ENCODE peak calls at places on chromosomes 6 and 20, in five cellular contexts. One of them, this sample, is unnamed. For H3K36me3, the result is how much of the 10 kb centered on the place peaks cover.

GRCh38 chr6:104639671-104640070 is 220.0 kb downstream of the HACE1 start:
- DNase-seq in HCT116: no peak
- DNase-seq in right lobe of liver: no peak
- DNase-seq in heart left ventricle: no peak
- DNase-seq in body of pancreas: no peak
- DNase-seq in this sample: no peak

GRCh38 chr6:28589234-28589951 is 63.7 kb downstream of the GPX5 start:
- DNase-seq in HCT116: peak
- DNase-seq in right lobe of liver: no peak
- DNase-seq in heart left ventricle: no peak
- DNase-seq in body of pancreas: peak
- DNase-seq in this sample: peak

GRCh38 chr20:1987826-1988225 is 6.0 kb downstream of the PDYN start:
- DNase-seq in HCT116: no peak
- DNase-seq in right lobe of liver: no peak
- DNase-seq in heart left ventricle: no peak
- DNase-seq in body of pancreas: no peak
- DNase-seq in this sample: no peak

GRCh38 chr20:43722153-43722505 is 4.7 kb downstream of the GTSF1L start:
- DNase-seq in HCT116: no peak
- DNase-seq in right lobe of liver: no peak
- DNase-seq in heart left ventricle: no peak
- DNase-seq in body of pancreas: no peak
- DNase-seq in this sample: no peak

GRCh38 chr20:1891263-1892121 is 3.7 kb upstream of the SIRPA start:
- DNase-seq in HCT116: no peak
- DNase-seq in right lobe of liver: no peak
- DNase-seq in heart left ventricle: no peak
- DNase-seq in body of pancreas: no peak
- DNase-seq in this sample: no peak

GRCh38 chr20:40331699-40332098 is 357.3 kb downstream of the MAFB start:
- DNase-seq in HCT116: no peak
- DNase-seq in right lobe of liver: no peak
- DNase-seq in heart left ventricle: peak
- DNase-seq in body of pancreas: peak
- DNase-seq in this sample: no peak

GRCh38 chr6:167888098-167888497 is 61.4 kb downstream of the AFDN start:
- DNase-seq in HCT116: no peak
- DNase-seq in right lobe of liver: no peak
- DNase-seq in heart left ventricle: no peak
- DNase-seq in body of pancreas: no peak
- DNase-seq in this sample: no peak

GRCh38 chr20:5000263-5001173 is 792 bp downstream of the SLC23A2 start:
- DNase-seq in HCT116: no peak
- DNase-seq in right lobe of liver: peak
- DNase-seq in heart left ventricle: peak
- DNase-seq in body of pancreas: peak
- DNase-seq in this sample: peak

GRCh38 chr6:111950661-111951426 is 77.6 kb upstream of the FYN start:
- DNase-seq in HCT116: no peak
- DNase-seq in right lobe of liver: no peak
- DNase-seq in heart left ventricle: peak
- DNase-seq in body of pancreas: no peak
- DNase-seq in this sample: no peak

GRCh38 chr6:5401845-5402738 is 140.8 kb downstream of the FARS2 start:
- DNase-seq in HCT116: peak
- DNase-seq in right lobe of liver: no peak
- DNase-seq in heart left ventricle: no peak
- DNase-seq in body of pancreas: no peak
- DNase-seq in this sample: no peak

GRCh38 chr6:95087394-95088097 is 489.8 kb upstream of the MANEA start:
- DNase-seq in HCT116: peak
- DNase-seq in right lobe of liver: peak
- DNase-seq in heart left ventricle: no peak
- DNase-seq in body of pancreas: peak
- DNase-seq in this sample: no peak

GRCh38 chr20:910840-911770 is 5.0 kb downstream of the ANGPT4 start:
- DNase-seq in HCT116: no peak
- DNase-seq in right lobe of liver: no peak
- DNase-seq in heart left ventricle: no peak
- DNase-seq in body of pancreas: peak
- DNase-seq in this sample: no peak

GRCh38 chr20:49601153-49601924 is 33.4 kb upstream of the PTGIS start:
- DNase-seq in HCT116: no peak
- DNase-seq in right lobe of liver: no peak
- DNase-seq in heart left ventricle: no peak
- DNase-seq in body of pancreas: no peak
- DNase-seq in this sample: no peak

GRCh38 chr6:3227363-3228045 is at the start of gene TUBB2B:
- DNase-seq in HCT116: no peak
- DNase-seq in right lobe of liver: no peak
- DNase-seq in heart left ventricle: peak
- DNase-seq in body of pancreas: no peak
- DNase-seq in this sample: no peak

GRCh38 chr6:34273242-34273805 is 24.5 kb upstream of the SMIM29 start:
- DNase-seq in HCT116: no peak
- DNase-seq in right lobe of liver: peak
- DNase-seq in heart left ventricle: peak
- DNase-seq in body of pancreas: peak
- DNase-seq in this sample: peak

GRCh38 chr20:35276408-35276807 is 1.5 kb downstream of the MMP24OS start:
- DNase-seq in HCT116: no peak
- DNase-seq in right lobe of liver: no peak
- DNase-seq in heart left ventricle: no peak
- DNase-seq in body of pancreas: no peak
- DNase-seq in this sample: no peak

GRCh38 chr20:20083796-20084195 is 31.5 kb downstream of the CFAP61 start:
- DNase-seq in HCT116: peak
- DNase-seq in right lobe of liver: no peak
- DNase-seq in heart left ventricle: no peak
- DNase-seq in body of pancreas: no peak
- DNase-seq in this sample: no peak

GRCh38 chr20:10307359-10307735 is 88.7 kb downstream of the SNAP25 start:
- DNase-seq in HCT116: no peak
- DNase-seq in right lobe of liver: no peak
- DNase-seq in heart left ventricle: no peak
- DNase-seq in body of pancreas: no peak
- DNase-seq in this sample: no peak

GRCh38 chr6:18371576-18371975 is 15.6 kb upstream of the RNF144B start:
- DNase-seq in HCT116: no peak
- DNase-seq in right lobe of liver: no peak
- DNase-seq in heart left ventricle: no peak
- DNase-seq in body of pancreas: no peak
- DNase-seq in this sample: no peak

GRCh38 chr6:113694278-113695077 is 162.7 kb upstream of the MARCKS start:
- DNase-seq in HCT116: no peak
- DNase-seq in right lobe of liver: no peak
- DNase-seq in heart left ventricle: no peak
- DNase-seq in body of pancreas: peak
- DNase-seq in this sample: no peak

GRCh38 chr6:41799517-41799916 is 12.0 kb downstream of the TOMM6 start:
- DNase-seq in HCT116: no peak
- DNase-seq in right lobe of liver: no peak
- DNase-seq in heart left ventricle: no peak
- DNase-seq in body of pancreas: no peak
- DNase-seq in this sample: no peak

GRCh38 chr6:79420054-79420453 is 117.2 kb downstream of the LCA5 start:
- DNase-seq in HCT116: no peak
- DNase-seq in right lobe of liver: no peak
- DNase-seq in heart left ventricle: no peak
- DNase-seq in body of pancreas: no peak
- DNase-seq in this sample: no peak

GRCh38 chr6:135226537-135226936 is 45.4 kb downstream of the MYB start:
- DNase-seq in HCT116: no peak
- DNase-seq in right lobe of liver: no peak
- DNase-seq in heart left ventricle: no peak
- DNase-seq in body of pancreas: no peak
- DNase-seq in this sample: no peak

GRCh38 chr20:39291301-39291700 is 329.2 kb downstream of the DHX35 start:
- DNase-seq in HCT116: no peak
- DNase-seq in right lobe of liver: no peak
- DNase-seq in heart left ventricle: no peak
- DNase-seq in body of pancreas: peak
- DNase-seq in this sample: no peak

GRCh38 chr6:79466222-79466834 is 70.9 kb downstream of the LCA5 start:
- DNase-seq in HCT116: peak
- DNase-seq in right lobe of liver: no peak
- DNase-seq in heart left ventricle: no peak
- DNase-seq in body of pancreas: no peak
- DNase-seq in this sample: no peak

GRCh38 chr6:16902520-16902919 is 141.3 kb upstream of the ATXN1 start:
- DNase-seq in HCT116: no peak
- DNase-seq in right lobe of liver: no peak
- DNase-seq in heart left ventricle: no peak
- DNase-seq in body of pancreas: no peak
- DNase-seq in this sample: no peak

GRCh38 chr20:2387180-2387577 is 6.5 kb downstream of the TGM6 start:
- DNase-seq in HCT116: peak
- DNase-seq in right lobe of liver: no peak
- DNase-seq in heart left ventricle: no peak
- DNase-seq in body of pancreas: no peak
- DNase-seq in this sample: no peak

GRCh38 chr6:143061597-143062385 is 1.1 kb downstream of the AIG1 start:
- DNase-seq in HCT116: no peak
- DNase-seq in right lobe of liver: no peak
- DNase-seq in heart left ventricle: no peak
- DNase-seq in body of pancreas: no peak
- DNase-seq in this sample: no peak

GRCh38 chr20:6122873-6123649 is at the start of gene FERMT1:
- DNase-seq in HCT116: peak
- DNase-seq in right lobe of liver: peak
- DNase-seq in heart left ventricle: peak
- DNase-seq in body of pancreas: peak
- DNase-seq in this sample: peak

GRCh38 chr6:97524846-97525245 is 241.8 kb upstream of the MMS22L start:
- DNase-seq in HCT116: no peak
- DNase-seq in right lobe of liver: no peak
- DNase-seq in heart left ventricle: no peak
- DNase-seq in body of pancreas: no peak
- DNase-seq in this sample: no peak

GRCh38 chr6:133187114-133187513 is 54.0 kb upstream of the EYA4 start:
- DNase-seq in HCT116: no peak
- DNase-seq in right lobe of liver: no peak
- DNase-seq in heart left ventricle: no peak
- DNase-seq in body of pancreas: no peak
- DNase-seq in this sample: no peak

GRCh38 chr20:53292347-53292746 is 301.3 kb downstream of the ZNF217 start:
- DNase-seq in HCT116: no peak
- DNase-seq in right lobe of liver: no peak
- DNase-seq in heart left ventricle: no peak
- DNase-seq in body of pancreas: no peak
- DNase-seq in this sample: no peak

DNA sequence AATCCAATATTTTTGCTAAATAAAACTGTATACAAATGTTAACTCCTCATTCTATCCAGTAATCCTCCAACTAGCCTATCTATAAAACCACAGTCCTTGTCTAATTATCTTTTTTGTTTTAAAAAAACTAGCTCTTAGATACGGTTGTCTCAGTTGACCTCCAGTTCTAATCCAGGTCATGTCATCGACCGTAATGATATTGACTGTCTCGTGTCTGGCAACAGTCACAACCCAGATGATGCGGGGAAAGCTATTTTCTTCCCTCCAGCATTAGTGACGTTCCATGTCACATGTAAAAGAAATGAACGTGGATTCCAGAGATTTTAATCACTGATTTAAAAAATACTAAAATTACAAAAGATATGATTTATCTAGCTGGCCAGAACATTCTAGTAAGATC is 35.5 kb downstream of the HEBP2 start:
- DNase-seq in HCT116: no peak
- DNase-seq in right lobe of liver: no peak
- DNase-seq in heart left ventricle: no peak
- DNase-seq in body of pancreas: no peak
- DNase-seq in this sample: no peak
- H3K36me3 ChIP-seq in HCT116: under half
- H3K36me3 ChIP-seq in right lobe of liver: under half
- H3K36me3 ChIP-seq in heart left ventricle: under half
- H3K36me3 ChIP-seq in body of pancreas: under half
- H3K36me3 ChIP-seq in this sample: under half

GRCh38 chr20:23369424-23369823 is 7.4 kb downstream of the GZF1 start:
- DNase-seq in HCT116: no peak
- DNase-seq in right lobe of liver: no peak
- DNase-seq in heart left ventricle: no peak
- DNase-seq in body of pancreas: no peak
- DNase-seq in this sample: no peak
- H3K36me3 ChIP-seq in HCT116: under half
- H3K36me3 ChIP-seq in right lobe of liver: under half
- H3K36me3 ChIP-seq in heart left ventricle: half or more
- H3K36me3 ChIP-seq in body of pancreas: under half
- H3K36me3 ChIP-seq in this sample: under half

GRCh38 chr6:117451607-117452164 is 25.9 kb upstream of the ROS1 start:
- DNase-seq in HCT116: no peak
- DNase-seq in right lobe of liver: no peak
- DNase-seq in heart left ventricle: no peak
- DNase-seq in body of pancreas: no peak
- DNase-seq in this sample: no peak

GRCh38 chr6:117448011-117448410 is 22.3 kb upstream of the ROS1 start:
- DNase-seq in HCT116: no peak
- DNase-seq in right lobe of liver: no peak
- DNase-seq in heart left ventricle: no peak
- DNase-seq in body of pancreas: no peak
- DNase-seq in this sample: no peak

GRCh38 chr6:117449549-117450439 is 24.1 kb upstream of the ROS1 start:
- DNase-seq in HCT116: peak
- DNase-seq in right lobe of liver: peak
- DNase-seq in heart left ventricle: peak
- DNase-seq in body of pancreas: peak
- DNase-seq in this sample: peak

GRCh38 chr6:117446851-117447250 is 21.1 kb upstream of the ROS1 start:
- DNase-seq in HCT116: no peak
- DNase-seq in right lobe of liver: no peak
- DNase-seq in heart left ventricle: no peak
- DNase-seq in body of pancreas: no peak
- DNase-seq in this sample: no peak

DNA sequence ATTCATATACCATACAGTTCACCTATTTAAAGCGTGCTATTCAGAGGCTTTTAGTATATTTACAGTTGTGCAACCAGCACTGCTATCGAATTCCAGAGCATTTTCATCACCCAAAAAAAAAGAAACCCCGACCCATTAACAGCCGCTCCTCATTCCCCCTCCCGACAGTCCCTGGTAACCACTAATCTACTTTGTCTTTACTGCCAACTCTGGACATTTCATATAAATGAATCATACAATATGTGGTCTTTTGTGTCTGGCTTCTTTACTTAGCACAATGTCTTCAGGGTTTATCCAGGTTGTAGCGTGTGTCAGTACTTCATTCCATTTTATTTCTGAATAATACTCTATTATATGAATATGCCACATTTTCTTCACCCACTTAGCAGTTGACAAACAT is 23.0 kb upstream of the ROS1 start:
- DNase-seq in HCT116: no peak
- DNase-seq in right lobe of liver: no peak
- DNase-seq in heart left ventricle: no peak
- DNase-seq in body of pancreas: no peak
- DNase-seq in this sample: no peak
- H3K36me3 ChIP-seq in HCT116: under half
- H3K36me3 ChIP-seq in right lobe of liver: under half
- H3K36me3 ChIP-seq in heart left ventricle: under half
- H3K36me3 ChIP-seq in body of pancreas: under half
- H3K36me3 ChIP-seq in this sample: under half

GRCh38 chr6:81075974-81076373 is 676.5 kb downstream of the TENT5A start:
- DNase-seq in HCT116: peak
- DNase-seq in right lobe of liver: no peak
- DNase-seq in heart left ventricle: no peak
- DNase-seq in body of pancreas: no peak
- DNase-seq in this sample: no peak

GRCh38 chr6:81073323-81073722 is 679.2 kb downstream of the TENT5A start:
- DNase-seq in HCT116: no peak
- DNase-seq in right lobe of liver: no peak
- DNase-seq in heart left ventricle: no peak
- DNase-seq in body of pancreas: no peak
- DNase-seq in this sample: no peak
- H3K36me3 ChIP-seq in HCT116: under half
- H3K36me3 ChIP-seq in right lobe of liver: under half
- H3K36me3 ChIP-seq in heart left ventricle: under half
- H3K36me3 ChIP-seq in body of pancreas: under half
- H3K36me3 ChIP-seq in this sample: under half